ENCODE peak calls at places on chromosomes 4 and X, in eight cellular contexts. A is BJ, W is SK-N-SH, T is A549, P is choroid plexus epithelial cell, F is MM.1S, Q is Panc1, V is uterus. H is an unnamed sample.

GRCh38 chr4:140096483-140096861 is 57.5 kb downstream of the MAML3 start:
- DNase-seq in A (no peak), W (no peak), T (no peak), P (no peak), F (no peak), Q (no peak), V (no peak), H (no peak)

GRCh38 chr4:37561803-37562207 is 124.4 kb downstream of the RELL1 start:
- DNase-seq in A (no peak), W (no peak), T (no peak), P (peak), F (no peak), Q (no peak), V (no peak), H (no peak)

GRCh38 chrX:104195489-104196084 is 29.3 kb downstream of the FAM199X start:
- DNase-seq in A (no peak), W (peak), T (peak), P (peak), F (peak), Q (peak), V (no peak), H (no peak)

GRCh38 chr4:177638871-177639270 is 196.6 kb upstream of the AGA start:
- DNase-seq in A (no peak), W (no peak), T (no peak), P (no peak), F (no peak), Q (no peak), V (no peak), H (no peak)

GRCh38 chr4:176432811-176433540 is 113.2 kb downstream of the SPCS3 start:
- DNase-seq in A (no peak), W (no peak), T (no peak), P (no peak), F (no peak), Q (no peak), V (no peak), H (no peak)

GRCh38 chr4:33722800-33723511 is 2521.4 kb downstream of the ARAP2 start:
- DNase-seq in A (no peak), W (peak), T (no peak), P (peak), F (no peak), Q (no peak), V (no peak), H (no peak)

GRCh38 chr4:107931775-107932321 is 499 bp downstream of the CYP2U1 start:
- DNase-seq in A (no peak), W (no peak), T (no peak), P (no peak), F (peak), Q (no peak), V (peak), H (no peak)

GRCh38 chr4:5212255-5213032 is 161.2 kb downstream of the STK32B start:
- DNase-seq in A (no peak), W (no peak), T (no peak), P (no peak), F (peak), Q (no peak), V (no peak), H (no peak)

GRCh38 chr4:158964114-158964727 is 138.7 kb upstream of the RAPGEF2 start:
- DNase-seq in A (no peak), W (no peak), T (no peak), P (no peak), F (no peak), Q (no peak), V (no peak), H (no peak)

GRCh38 chr4:74897390-74897789 is 35.5 kb upstream of the PARM1 start:
- DNase-seq in A (no peak), W (no peak), T (no peak), P (no peak), F (no peak), Q (no peak), V (no peak), H (no peak)

GRCh38 chr4:5696341-5696740 is 12.0 kb downstream of the EVC2 start:
- DNase-seq in A (no peak), W (no peak), T (no peak), P (no peak), F (no peak), Q (no peak), V (no peak), H (no peak)

GRCh38 chr4:4980818-4981217 is 38.4 kb downstream of the CYTL1 start:
- DNase-seq in A (no peak), W (no peak), T (no peak), P (no peak), F (no peak), Q (no peak), V (no peak), H (no peak)

GRCh38 chr4:84325625-84326024 is 173.5 kb downstream of the NKX6-1 start:
- DNase-seq in A (no peak), W (no peak), T (no peak), P (no peak), F (no peak), Q (no peak), V (no peak), H (no peak)

GRCh38 chrX:30642642-30643041 is 10.6 kb upstream of the GK start:
- DNase-seq in A (no peak), W (no peak), T (no peak), P (no peak), F (no peak), Q (no peak), V (no peak), H (no peak)

GRCh38 chrX:30637874-30638793 is 15.1 kb upstream of the GK start:
- DNase-seq in A (no peak), W (no peak), T (no peak), P (no peak), F (no peak), Q (no peak), V (no peak), H (no peak)

GRCh38 chrX:30643313-30643821 is 9.9 kb upstream of the GK start:
- DNase-seq in A (no peak), W (no peak), T (no peak), P (peak), F (no peak), Q (no peak), V (no peak), H (no peak)
- H3K4me3 ChIP-seq in A (no peak), W (no peak), T (no peak), P (no peak), F (no peak), Q (no peak), V (no peak), H (no peak)

DNA sequence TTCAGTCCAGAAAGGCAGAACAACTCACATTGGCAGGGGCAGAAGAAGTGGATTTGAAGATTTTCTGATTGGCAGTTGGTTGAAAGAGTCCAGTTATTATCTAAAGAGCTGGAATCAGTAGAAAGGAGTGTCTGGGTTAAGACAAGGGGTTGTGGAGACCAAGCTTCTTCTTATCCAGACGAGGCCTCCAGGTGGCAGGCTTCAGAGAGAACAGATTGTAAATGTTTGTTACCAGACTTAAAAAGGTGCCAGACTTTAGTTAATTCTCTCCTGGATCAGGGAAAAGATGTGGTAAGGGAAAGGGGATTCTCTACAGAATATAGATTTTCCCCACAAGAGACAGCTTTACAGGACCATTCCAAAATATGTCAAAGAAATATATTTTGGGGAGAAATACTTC is 36.7 kb upstream of the TLR3 start:
- DNase-seq in A (no peak), W (no peak), T (no peak), P (peak), F (no peak), Q (no peak), V (no peak), H (no peak)
- TF ChIP-seq CTCF in A (no peak), W (peak), T (no peak), P (peak), F (peak), Q (peak), V (no peak), H (no peak)

DNA sequence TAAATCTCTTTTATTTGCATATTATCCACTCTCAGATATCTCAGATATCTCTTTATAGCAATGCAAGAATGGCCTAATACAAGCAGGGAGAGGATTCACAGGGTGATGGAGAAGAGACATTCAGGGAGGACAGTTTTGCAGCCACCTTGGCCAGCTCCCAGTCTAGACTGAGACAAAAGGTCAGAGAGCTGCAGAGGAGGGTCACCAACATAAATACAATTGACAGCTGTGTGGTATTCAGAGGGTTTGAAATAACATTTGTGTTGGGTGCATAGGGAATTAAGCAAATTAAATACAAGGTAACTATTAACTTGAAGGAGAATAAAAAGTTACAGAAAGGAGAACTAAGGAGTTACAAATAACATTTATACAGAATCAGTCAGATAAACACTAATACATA is 189.5 kb upstream of the TAPT1 start:
- DNase-seq in A (no peak), W (no peak), T (no peak), P (no peak), F (no peak), Q (no peak), V (peak), H (no peak)
- H3K4me3 ChIP-seq in A (no peak), W (no peak), T (no peak), P (no peak), F (no peak), Q (no peak), V (no peak), H (no peak)

GRCh38 chr4:48546336-48546735 is 56.3 kb downstream of the ZAR1 start:
- DNase-seq in A (no peak), W (no peak), T (no peak), P (peak), F (peak), Q (peak), V (no peak), H (peak)
- TF ChIP-seq CTCF in A (peak), W (peak), T (peak), P (peak), F (peak), Q (peak), V (peak), H (peak)

DNA sequence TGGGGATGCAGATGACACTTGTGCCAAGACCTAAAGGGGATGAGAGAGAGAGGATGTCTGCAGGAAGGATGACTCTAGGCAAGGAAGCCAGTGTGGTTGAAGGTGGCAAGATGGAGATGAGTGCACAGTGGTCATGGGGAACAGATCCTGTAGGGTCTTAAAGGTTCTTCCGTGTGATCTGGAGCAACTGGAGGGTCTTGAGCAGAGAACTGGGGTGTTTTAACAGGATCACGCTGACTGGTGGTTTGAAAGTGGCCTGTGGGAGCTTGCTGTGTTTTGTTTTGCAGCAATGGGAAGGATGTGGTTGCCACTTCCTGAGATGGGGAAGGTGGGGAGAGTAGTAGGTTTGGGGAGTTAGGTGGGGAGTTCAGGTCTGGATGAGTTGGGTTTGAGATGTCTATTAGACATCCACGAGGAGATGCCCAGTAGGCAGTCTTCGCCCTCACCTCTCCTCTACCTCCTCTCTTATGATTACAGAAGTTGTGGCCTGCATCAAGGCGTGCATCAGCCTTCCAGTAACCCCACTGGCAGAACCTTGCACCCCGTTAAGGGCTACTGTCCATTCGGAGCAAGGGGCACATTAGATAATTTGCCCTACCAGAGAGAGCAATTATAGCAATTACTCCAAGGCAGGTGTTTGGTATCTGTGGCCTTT is 1.4 kb upstream of the STBD1 start:
- DNase-seq in A (no peak), W (no peak), T (no peak), P (no peak), F (peak), Q (no peak), V (no peak), H (no peak)
- H3K4me3 ChIP-seq in A (peak), W (peak), T (peak), P (no peak), F (peak), Q (peak), V (peak), H (no peak)